ENCODE peak calls at places on chromosomes 12 and 14, in ten cellular contexts. T, A, S, G, I, V, P, W, Y and M are unnamed samples. For H3K36me3, the result is how much of the 10 kb centered on the place peaks cover.

GRCh38 chr12:50567926-50568325 is 63.1 kb downstream of the DIP2B start:
- DNase-seq in Y (no peak), S (no peak), G (no peak), A (no peak), I (no peak), V (no peak), P (no peak), W (no peak), T (no peak), M (no peak)

GRCh38 chr14:71320734-71321555 is 413.7 kb downstream of the PCNX1 start:
- DNase-seq in S (peak), T (peak), G (peak), A (peak), V (peak), W (peak), Y (peak), P (peak), I (peak), M (peak)

GRCh38 chr12:41202051-41202450 is 13.9 kb downstream of the PDZRN4 start:
- DNase-seq in W (no peak), G (no peak), I (no peak), S (no peak), V (no peak), A (no peak), T (no peak), P (no peak), Y (no peak), M (no peak)

GRCh38 chr14:34246206-34246605 is 215.8 kb downstream of the SPTSSA start:
- DNase-seq in S (no peak), A (no peak), W (no peak), P (no peak), Y (no peak), V (no peak), T (no peak), I (no peak), G (no peak), M (no peak)

GRCh38 chr12:20423557-20423956 is 55.2 kb downstream of the PDE3A start:
- DNase-seq in V (no peak), S (no peak), G (no peak), W (no peak), Y (no peak), T (no peak), A (no peak), I (peak), P (peak), M (no peak)

GRCh38 chr12:104353012-104353981 is 49.8 kb downstream of the EID3 start:
- DNase-seq in I (no peak), G (no peak), W (no peak), Y (no peak), T (no peak), A (no peak), P (no peak), S (no peak), V (no peak), M (no peak)

GRCh38 chr14:23182372-23183014 is 967 bp downstream of the SLC7A8 start:
- DNase-seq in G (no peak), I (no peak), A (peak), V (peak), P (peak), S (no peak), Y (no peak), W (no peak), T (peak), M (no peak)

GRCh38 chr12:39846971-39847661 is 227.5 kb upstream of the ABCD2 start:
- DNase-seq in Y (no peak), I (no peak), V (no peak), G (peak), A (no peak), P (peak), S (no peak), T (no peak), W (peak), M (no peak)

GRCh38 chr12:48285751-48286650 is 64.7 kb downstream of the ZNF641 start:
- DNase-seq in A (no peak), I (no peak), G (no peak), P (peak), W (peak), Y (no peak), V (no peak), T (no peak), S (no peak), M (no peak)

DNA sequence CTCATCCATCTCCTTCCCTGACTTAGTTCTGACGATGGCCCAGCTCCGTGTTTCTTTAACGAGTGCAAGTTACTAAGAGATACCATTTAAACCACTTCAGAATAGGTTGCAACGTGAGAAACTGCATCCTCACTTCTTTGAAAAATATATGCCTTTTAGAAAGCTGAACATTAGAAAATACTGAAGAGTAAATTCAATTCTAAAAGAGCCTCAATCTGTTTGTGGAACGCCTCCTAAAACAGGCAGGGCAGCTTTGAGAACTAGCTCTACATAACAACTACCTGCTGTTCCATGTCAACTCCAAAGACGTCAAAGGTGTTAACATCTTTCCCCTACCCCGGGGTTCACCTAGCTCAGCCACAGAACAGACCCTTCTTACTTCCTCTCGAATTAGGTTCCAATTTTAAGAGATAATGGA is 3.5 kb downstream of the BHLHE41 start:
- DNase-seq in P (no peak), T (no peak), Y (no peak), V (no peak), S (no peak), G (no peak), I (no peak), W (no peak), A (no peak), M (no peak)
- H3K36me3 ChIP-seq in P (under half), T (under half), Y (under half), V (under half), S (under half), G (under half), I (under half), W (under half), A (under half), M (under half)

DNA sequence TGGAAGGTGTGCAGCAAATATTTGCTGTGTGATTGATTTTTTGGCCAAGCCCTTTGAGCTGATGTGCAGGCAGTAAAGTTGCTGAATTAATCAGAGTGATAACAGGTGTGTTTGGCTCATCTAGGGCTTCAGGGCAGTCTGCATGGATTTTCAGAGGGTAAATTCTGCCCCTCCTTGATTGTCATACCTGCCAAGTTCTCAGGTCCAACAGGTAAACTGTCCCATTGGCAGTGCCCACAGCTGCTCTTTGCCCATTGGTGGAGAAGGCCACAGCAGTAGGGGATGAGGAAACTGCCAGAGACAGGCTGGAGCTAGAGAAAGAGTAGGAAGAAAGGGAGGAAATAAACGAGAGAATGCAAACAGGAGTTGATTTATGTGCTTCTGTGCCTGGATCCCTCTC is 33.6 kb downstream of the TEP1 start:
- DNase-seq in Y (no peak), G (no peak), T (no peak), S (no peak), A (no peak), I (no peak), W (no peak), P (no peak), V (no peak), M (no peak)
- H3K36me3 ChIP-seq in Y (half or more), G (under half), T (half or more), S (half or more), A (half or more), I (half or more), W (under half), P (under half), V (half or more), M (under half)

GRCh38 chr12:52280796-52281560 is 6.5 kb downstream of the KRT86 start:
- DNase-seq in G (peak), V (no peak), T (peak), I (peak), A (peak), P (no peak), W (no peak), Y (peak), S (peak), M (peak)

GRCh38 chr12:52285172-52285745 is 6.1 kb downstream of the KRT81 start:
- DNase-seq in P (no peak), S (no peak), I (peak), W (no peak), T (no peak), G (peak), A (no peak), Y (no peak), V (no peak), M (no peak)

GRCh38 chr12:52284562-52285171 is 6.7 kb downstream of the KRT81 start:
- DNase-seq in I (no peak), V (no peak), Y (no peak), T (no peak), A (no peak), W (no peak), S (no peak), P (no peak), G (no peak), M (no peak)

GRCh38 chr12:52291267-52291935 is at the start of gene KRT81:
- DNase-seq in S (no peak), I (no peak), G (no peak), Y (no peak), T (no peak), P (no peak), W (no peak), V (no peak), A (no peak), M (no peak)

DNA sequence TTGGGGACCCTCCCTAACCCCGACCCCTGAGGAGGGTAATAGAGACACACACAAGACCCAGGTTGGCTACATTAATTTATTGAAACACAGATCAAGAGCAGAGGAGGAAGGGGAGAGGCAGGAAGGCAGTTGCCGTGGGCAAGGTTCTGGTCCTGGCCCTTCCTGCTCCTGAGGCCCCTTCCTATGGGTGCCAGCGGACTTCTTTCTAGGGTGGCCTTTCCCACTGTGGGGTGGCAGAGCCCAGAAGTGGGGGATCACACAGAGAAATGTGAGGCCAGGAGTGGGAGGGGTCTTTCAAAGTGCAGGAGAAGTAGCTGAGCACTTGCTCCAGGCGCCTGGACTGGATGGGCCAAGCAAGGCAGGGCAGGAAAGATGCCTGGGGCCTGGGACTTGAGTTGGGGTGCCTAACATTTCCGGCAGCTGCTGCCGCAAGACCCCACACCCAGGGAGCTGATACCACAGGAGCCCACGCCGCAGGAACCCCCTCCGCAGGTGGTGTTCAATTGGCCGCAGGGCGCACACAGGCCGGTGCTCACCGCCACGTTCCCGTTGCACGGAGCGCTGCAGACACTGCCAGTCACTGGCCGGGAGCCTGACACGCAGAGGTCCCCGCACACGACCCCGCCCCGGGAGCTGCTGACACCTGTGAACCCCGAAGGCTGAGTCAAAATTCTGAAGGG is 5.3 kb downstream of the KRT81 start:
- DNase-seq in P (no peak), W (no peak), V (no peak), Y (no peak), A (no peak), S (no peak), I (no peak), G (no peak), T (no peak), M (no peak)
- H3K36me3 ChIP-seq in P (under half), W (under half), V (under half), Y (under half), A (under half), S (under half), I (under half), G (under half), T (under half), M (under half)

GRCh38 chr12:132033627-132034026 is 83.9 kb downstream of the EP400 start:
- DNase-seq in G (no peak), Y (no peak), W (no peak), S (no peak), T (no peak), V (no peak), P (no peak), I (no peak), A (no peak), M (no peak)
- H3K36me3 ChIP-seq in G (under half), Y (half or more), W (half or more), S (half or more), T (half or more), V (half or more), P (under half), I (half or more), A (half or more), M (half or more)

DNA sequence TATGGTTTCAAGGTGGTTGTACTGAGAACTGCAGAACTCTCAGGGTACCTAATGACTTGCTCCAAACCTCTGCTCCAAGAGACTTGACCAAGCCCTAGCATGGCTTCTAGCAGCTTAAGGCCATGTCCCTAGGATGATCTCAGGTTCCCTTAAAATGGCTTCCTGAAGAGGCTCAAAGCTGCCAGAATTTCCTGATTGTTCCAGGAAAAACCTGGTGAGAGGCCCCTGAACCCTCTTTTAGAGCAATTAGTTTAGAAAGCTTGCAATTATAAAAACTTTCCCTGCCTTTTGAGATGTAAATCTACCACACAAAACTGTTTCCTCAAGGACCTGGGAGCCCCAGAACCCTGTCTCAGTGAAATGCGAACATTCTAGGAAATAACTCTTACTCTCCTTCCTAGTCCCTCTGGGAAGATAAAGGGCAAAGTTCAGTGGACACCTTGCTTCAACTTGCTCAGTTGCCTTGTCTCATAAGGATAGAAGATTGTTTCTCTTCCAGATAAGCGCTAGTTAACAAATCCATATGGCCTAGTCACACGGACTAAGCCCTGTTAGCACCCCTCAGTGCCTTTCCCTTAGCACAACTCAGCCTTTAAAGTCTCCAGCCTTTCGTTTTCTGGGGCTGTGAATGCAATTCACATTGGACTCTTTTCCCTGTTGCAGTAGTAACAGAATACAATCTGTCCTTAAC is 2.5 kb downstream of the CMAS start:
- DNase-seq in V (no peak), S (no peak), W (no peak), I (no peak), A (no peak), P (no peak), T (no peak), G (no peak), Y (no peak), M (no peak)
- H3K36me3 ChIP-seq in V (under half), S (under half), W (under half), I (under half), A (under half), P (under half), T (under half), G (under half), Y (under half), M (under half)